ENCODE peak calls at places on chromosomes 11 and 22, in six cellular contexts. One of them, this sample, is unnamed.

GRCh38 chr22:29312218-29313125 is 3.0 kb downstream of the RASL10A start:
- DNase-seq in breast epithelium: no peak
- DNase-seq in right lobe of liver: no peak
- DNase-seq in right atrium auricular region: no peak
- DNase-seq in HCT116: no peak
- DNase-seq in effector memory CD4-positive, alpha-beta T cell: no peak
- DNase-seq in this sample: no peak

GRCh38 chr11:46367244-46367915 is 14.1 kb upstream of the MDK start:
- DNase-seq in breast epithelium: no peak
- DNase-seq in right lobe of liver: peak; percentile 69
- DNase-seq in right atrium auricular region: no peak
- DNase-seq in HCT116: no peak
- DNase-seq in effector memory CD4-positive, alpha-beta T cell: peak; percentile 61
- DNase-seq in this sample: no peak

GRCh38 chr11:64291746-64292457 is 800 bp downstream of the KCNK4 start:
- DNase-seq in breast epithelium: no peak
- DNase-seq in right lobe of liver: no peak
- DNase-seq in right atrium auricular region: no peak
- DNase-seq in HCT116: no peak
- DNase-seq in effector memory CD4-positive, alpha-beta T cell: no peak
- DNase-seq in this sample: no peak

GRCh38 chr11:44615041-44615513 is 49.6 kb downstream of the CD82 start:
- DNase-seq in breast epithelium: no peak
- DNase-seq in right lobe of liver: peak; percentile 68
- DNase-seq in right atrium auricular region: no peak
- DNase-seq in HCT116: no peak
- DNase-seq in effector memory CD4-positive, alpha-beta T cell: no peak
- DNase-seq in this sample: no peak

GRCh38 chr22:31001124-31001770 is 32.2 kb downstream of the TUG1 start:
- DNase-seq in breast epithelium: no peak
- DNase-seq in right lobe of liver: peak; percentile 85
- DNase-seq in right atrium auricular region: no peak
- DNase-seq in HCT116: no peak
- DNase-seq in effector memory CD4-positive, alpha-beta T cell: no peak
- DNase-seq in this sample: no peak

GRCh38 chr22:29156507-29156906 is 49.2 kb upstream of the EMID1 start:
- DNase-seq in breast epithelium: no peak
- DNase-seq in right lobe of liver: no peak
- DNase-seq in right atrium auricular region: no peak
- DNase-seq in HCT116: no peak
- DNase-seq in effector memory CD4-positive, alpha-beta T cell: no peak
- DNase-seq in this sample: no peak

GRCh38 chr11:12706531-12707499 is 32.6 kb downstream of the TEAD1 start:
- DNase-seq in breast epithelium: no peak
- DNase-seq in right lobe of liver: peak; percentile 74
- DNase-seq in right atrium auricular region: no peak
- DNase-seq in HCT116: no peak
- DNase-seq in effector memory CD4-positive, alpha-beta T cell: no peak
- DNase-seq in this sample: no peak

GRCh38 chr11:102940714-102941588 is 14.6 kb downstream of the MMP13 start:
- DNase-seq in breast epithelium: no peak
- DNase-seq in right lobe of liver: peak; percentile 49
- DNase-seq in right atrium auricular region: no peak
- DNase-seq in HCT116: peak; percentile 70
- DNase-seq in effector memory CD4-positive, alpha-beta T cell: no peak
- DNase-seq in this sample: no peak

GRCh38 chr11:31772412-31772811 is 38.7 kb downstream of the PAX6 start:
- DNase-seq in breast epithelium: no peak
- DNase-seq in right lobe of liver: no peak
- DNase-seq in right atrium auricular region: no peak
- DNase-seq in HCT116: no peak
- DNase-seq in effector memory CD4-positive, alpha-beta T cell: no peak
- DNase-seq in this sample: no peak

GRCh38 chr11:78594814-78595213 is 20.1 kb upstream of the NARS2 start:
- DNase-seq in breast epithelium: no peak
- DNase-seq in right lobe of liver: no peak
- DNase-seq in right atrium auricular region: no peak
- DNase-seq in HCT116: no peak
- DNase-seq in effector memory CD4-positive, alpha-beta T cell: no peak
- DNase-seq in this sample: peak; percentile 57

GRCh38 chr22:26446808-26447515 is 17.9 kb downstream of the ASPHD2 start:
- DNase-seq in breast epithelium: no peak
- DNase-seq in right lobe of liver: no peak
- DNase-seq in right atrium auricular region: no peak
- DNase-seq in HCT116: no peak
- DNase-seq in effector memory CD4-positive, alpha-beta T cell: no peak
- DNase-seq in this sample: no peak

GRCh38 chr22:47337161-47337621 is 574.7 kb downstream of the TBC1D22A start:
- DNase-seq in breast epithelium: peak; percentile 56
- DNase-seq in right lobe of liver: no peak
- DNase-seq in right atrium auricular region: peak; percentile 42
- DNase-seq in HCT116: peak; percentile 76
- DNase-seq in effector memory CD4-positive, alpha-beta T cell: no peak
- DNase-seq in this sample: peak; percentile 80

GRCh38 chr11:73245461-73245860 is 26.7 kb upstream of the P2RY6 start:
- DNase-seq in breast epithelium: no peak
- DNase-seq in right lobe of liver: no peak
- DNase-seq in right atrium auricular region: no peak
- DNase-seq in HCT116: no peak
- DNase-seq in effector memory CD4-positive, alpha-beta T cell: no peak
- DNase-seq in this sample: no peak

GRCh38 chr11:110121204-110121603 is 28.0 kb downstream of the ZC3H12C start:
- DNase-seq in breast epithelium: no peak
- DNase-seq in right lobe of liver: no peak
- DNase-seq in right atrium auricular region: no peak
- DNase-seq in HCT116: no peak
- DNase-seq in effector memory CD4-positive, alpha-beta T cell: no peak
- DNase-seq in this sample: no peak

GRCh38 chr11:102283088-102283487 is 34.2 kb upstream of the BIRC3 start:
- DNase-seq in breast epithelium: no peak
- DNase-seq in right lobe of liver: no peak
- DNase-seq in right atrium auricular region: no peak
- DNase-seq in HCT116: no peak
- DNase-seq in effector memory CD4-positive, alpha-beta T cell: no peak
- DNase-seq in this sample: no peak

GRCh38 chr11:34055218-34056000 is 3.9 kb downstream of the CAPRIN1 start:
- DNase-seq in breast epithelium: no peak
- DNase-seq in right lobe of liver: no peak
- DNase-seq in right atrium auricular region: no peak
- DNase-seq in HCT116: no peak
- DNase-seq in effector memory CD4-positive, alpha-beta T cell: no peak
- DNase-seq in this sample: no peak

GRCh38 chr22:36659762-36660509 is 43.6 kb downstream of the CACNG2 start:
- DNase-seq in breast epithelium: peak; percentile 91
- DNase-seq in right lobe of liver: peak; percentile 78
- DNase-seq in right atrium auricular region: peak; percentile 91
- DNase-seq in HCT116: peak; percentile 91
- DNase-seq in effector memory CD4-positive, alpha-beta T cell: no peak
- DNase-seq in this sample: peak; percentile 95

GRCh38 chr22:23109079-23109347 is 32.8 kb downstream of the RSPH14 start:
- DNase-seq in breast epithelium: no peak
- DNase-seq in right lobe of liver: no peak
- DNase-seq in right atrium auricular region: no peak
- DNase-seq in HCT116: no peak
- DNase-seq in effector memory CD4-positive, alpha-beta T cell: no peak
- DNase-seq in this sample: no peak

GRCh38 chr11:18698341-18699268 is at the start of gene TMEM86A:
- DNase-seq in breast epithelium: peak; percentile 94
- DNase-seq in right lobe of liver: peak; percentile 97
- DNase-seq in right atrium auricular region: peak; percentile 98
- DNase-seq in HCT116: peak; percentile 59
- DNase-seq in effector memory CD4-positive, alpha-beta T cell: peak; percentile 92
- DNase-seq in this sample: peak; percentile 98

GRCh38 chr11:119594639-119595249 is 134.3 kb downstream of the NECTIN1 start:
- DNase-seq in breast epithelium: no peak
- DNase-seq in right lobe of liver: no peak
- DNase-seq in right atrium auricular region: no peak
- DNase-seq in HCT116: no peak
- DNase-seq in effector memory CD4-positive, alpha-beta T cell: no peak
- DNase-seq in this sample: no peak

GRCh38 chr11:30568933-30569332 is 17.2 kb downstream of the MPPED2 start:
- DNase-seq in breast epithelium: no peak
- DNase-seq in right lobe of liver: no peak
- DNase-seq in right atrium auricular region: no peak
- DNase-seq in HCT116: no peak
- DNase-seq in effector memory CD4-positive, alpha-beta T cell: no peak
- DNase-seq in this sample: no peak

GRCh38 chr11:88329563-88330250 is 7.8 kb downstream of the CTSC start:
- DNase-seq in breast epithelium: no peak
- DNase-seq in right lobe of liver: no peak
- DNase-seq in right atrium auricular region: no peak
- DNase-seq in HCT116: no peak
- DNase-seq in effector memory CD4-positive, alpha-beta T cell: no peak
- DNase-seq in this sample: no peak

GRCh38 chr11:22624742-22625447 is 728 bp downstream of the FANCF start:
- DNase-seq in breast epithelium: peak; percentile 48
- DNase-seq in right lobe of liver: peak; percentile 73
- DNase-seq in right atrium auricular region: peak; percentile 60
- DNase-seq in HCT116: peak; percentile 12
- DNase-seq in effector memory CD4-positive, alpha-beta T cell: peak; percentile 50
- DNase-seq in this sample: no peak

DNA sequence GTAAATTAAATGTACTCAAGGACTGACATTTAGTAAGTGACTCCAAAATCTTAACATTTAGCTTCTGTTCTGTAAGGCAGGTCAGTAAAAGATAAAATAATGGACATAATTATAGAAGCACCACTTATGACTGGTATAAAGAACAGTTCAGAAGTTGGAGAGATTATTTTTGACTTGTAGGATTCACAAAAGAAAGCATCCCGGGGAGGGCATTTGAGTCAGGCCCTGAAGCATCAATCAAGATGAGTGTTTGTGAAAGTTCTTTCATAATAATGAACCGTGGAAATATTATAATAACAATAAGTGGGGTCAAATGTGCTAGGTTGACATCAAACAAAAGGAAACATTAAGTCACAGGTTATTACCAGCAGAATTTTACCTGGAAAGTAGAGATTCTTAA is 201.9 kb downstream of the DDX10 start:
- DNase-seq in breast epithelium: no peak
- DNase-seq in right lobe of liver: no peak
- DNase-seq in right atrium auricular region: no peak
- DNase-seq in HCT116: no peak
- DNase-seq in effector memory CD4-positive, alpha-beta T cell: no peak
- DNase-seq in this sample: no peak
- H3K27me3 ChIP-seq in breast epithelium: no peaks in the 10 kb centered on the region
- H3K27me3 ChIP-seq in right lobe of liver: no peaks in the 10 kb centered on the region
- H3K27me3 ChIP-seq in right atrium auricular region: no peaks in the 10 kb centered on the region
- H3K27me3 ChIP-seq in HCT116: no peaks in the 10 kb centered on the region
- H3K27me3 ChIP-seq in effector memory CD4-positive, alpha-beta T cell: no peaks in the 10 kb centered on the region
- H3K27me3 ChIP-seq in this sample: no peaks in the 10 kb centered on the region

GRCh38 chr22:24954114-24954463 is 1.6 kb downstream of the KIAA1671 start:
- DNase-seq in breast epithelium: no peak
- DNase-seq in right lobe of liver: no peak
- DNase-seq in right atrium auricular region: no peak
- DNase-seq in HCT116: no peak
- DNase-seq in effector memory CD4-positive, alpha-beta T cell: no peak
- DNase-seq in this sample: no peak
- H3K27ac ChIP-seq in breast epithelium: peak overlapping the region; percentile 89
- H3K27ac ChIP-seq in right lobe of liver: peak overlapping the region; percentile 84
- H3K27ac ChIP-seq in right atrium auricular region: peak overlapping the region; percentile 80
- H3K27ac ChIP-seq in HCT116: peak overlapping the region; percentile 98
- H3K27ac ChIP-seq in effector memory CD4-positive, alpha-beta T cell: no peak overlapping the region
- H3K27ac ChIP-seq in this sample: peak overlapping the region; percentile 81

GRCh38 chr11:20249313-20249873 is 89.1 kb upstream of the DBX1 start:
- DNase-seq in breast epithelium: no peak
- DNase-seq in right lobe of liver: no peak
- DNase-seq in right atrium auricular region: no peak
- DNase-seq in HCT116: no peak
- DNase-seq in effector memory CD4-positive, alpha-beta T cell: no peak
- DNase-seq in this sample: no peak

GRCh38 chr11:20248345-20248744 is 88.1 kb upstream of the DBX1 start:
- DNase-seq in breast epithelium: no peak
- DNase-seq in right lobe of liver: no peak
- DNase-seq in right atrium auricular region: no peak
- DNase-seq in HCT116: no peak
- DNase-seq in effector memory CD4-positive, alpha-beta T cell: no peak
- DNase-seq in this sample: no peak

GRCh38 chr11:20250644-20251247 is 90.5 kb upstream of the DBX1 start:
- DNase-seq in breast epithelium: no peak
- DNase-seq in right lobe of liver: no peak
- DNase-seq in right atrium auricular region: no peak
- DNase-seq in HCT116: no peak
- DNase-seq in effector memory CD4-positive, alpha-beta T cell: no peak
- DNase-seq in this sample: no peak

GRCh38 chr11:20253796-20254195 is 93.5 kb upstream of the DBX1 start:
- DNase-seq in breast epithelium: no peak
- DNase-seq in right lobe of liver: no peak
- DNase-seq in right atrium auricular region: no peak
- DNase-seq in HCT116: no peak
- DNase-seq in effector memory CD4-positive, alpha-beta T cell: no peak
- DNase-seq in this sample: no peak

GRCh38 chr11:20251496-20251895 is 91.2 kb upstream of the DBX1 start:
- DNase-seq in breast epithelium: no peak
- DNase-seq in right lobe of liver: no peak
- DNase-seq in right atrium auricular region: no peak
- DNase-seq in HCT116: no peak
- DNase-seq in effector memory CD4-positive, alpha-beta T cell: no peak
- DNase-seq in this sample: no peak
- H3K27me3 ChIP-seq in breast epithelium: no peaks in the 10 kb centered on the region
- H3K27me3 ChIP-seq in right lobe of liver: no peaks in the 10 kb centered on the region
- H3K27me3 ChIP-seq in right atrium auricular region: no peaks in the 10 kb centered on the region
- H3K27me3 ChIP-seq in HCT116: peaks cover 78% of the 10 kb centered on the region
- H3K27me3 ChIP-seq in effector memory CD4-positive, alpha-beta T cell: no peaks in the 10 kb centered on the region
- H3K27me3 ChIP-seq in this sample: no peaks in the 10 kb centered on the region

DNA sequence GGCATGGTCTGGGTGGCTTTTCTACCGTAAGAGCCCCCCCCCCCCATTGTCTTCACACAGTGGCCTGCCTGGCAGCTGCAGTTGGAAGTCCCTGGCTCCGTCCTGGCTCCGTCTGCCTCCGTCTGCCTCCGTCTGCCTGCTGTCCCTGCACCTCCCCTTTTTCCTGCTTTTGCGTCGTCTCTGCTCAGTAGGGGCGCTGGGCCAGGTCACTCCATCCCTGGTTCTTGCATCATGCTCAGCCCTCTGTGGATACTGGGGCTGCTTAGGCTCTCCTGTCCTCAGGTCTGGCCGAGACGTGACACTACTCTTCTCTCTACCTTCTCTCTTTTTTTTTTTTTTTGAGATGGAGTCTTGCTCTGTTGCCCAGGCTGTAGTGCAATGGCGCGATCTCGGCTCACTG is 27.8 kb downstream of the AP2A2 start:
- DNase-seq in breast epithelium: no peak
- DNase-seq in right lobe of liver: peak; percentile 83
- DNase-seq in right atrium auricular region: no peak
- DNase-seq in HCT116: no peak
- DNase-seq in effector memory CD4-positive, alpha-beta T cell: no peak
- DNase-seq in this sample: no peak
- H3K27ac ChIP-seq in breast epithelium: no peak overlapping the region
- H3K27ac ChIP-seq in right lobe of liver: no peak overlapping the region
- H3K27ac ChIP-seq in right atrium auricular region: no peak overlapping the region
- H3K27ac ChIP-seq in HCT116: no peak overlapping the region
- H3K27ac ChIP-seq in effector memory CD4-positive, alpha-beta T cell: no peak overlapping the region
- H3K27ac ChIP-seq in this sample: no peak overlapping the region

DNA sequence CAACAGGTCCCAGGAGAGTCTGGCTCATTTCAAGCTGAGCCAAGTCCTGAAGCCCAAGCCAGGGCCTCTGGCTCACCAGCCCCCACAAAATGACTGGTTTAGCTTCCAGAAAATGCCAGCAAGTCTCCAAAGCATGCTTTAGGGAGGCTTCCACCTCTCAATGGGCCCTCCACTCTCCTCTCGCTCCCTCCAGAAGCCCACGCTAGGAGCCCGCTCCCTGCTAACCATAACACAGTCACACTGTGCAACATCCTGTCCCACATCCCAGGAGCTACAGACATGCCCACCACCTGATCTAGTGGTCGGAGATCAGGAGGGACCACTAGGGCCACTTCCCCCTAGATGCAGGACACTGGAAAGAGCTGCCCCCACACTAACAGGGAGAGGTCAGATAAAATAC is 6.9 kb downstream of the SULT4A1 start:
- DNase-seq in breast epithelium: no peak
- DNase-seq in right lobe of liver: no peak
- DNase-seq in right atrium auricular region: no peak
- DNase-seq in HCT116: no peak
- DNase-seq in effector memory CD4-positive, alpha-beta T cell: no peak
- DNase-seq in this sample: no peak
- H3K27me3 ChIP-seq in breast epithelium: peaks cover 3% of the 10 kb centered on the region
- H3K27me3 ChIP-seq in right lobe of liver: no peaks in the 10 kb centered on the region
- H3K27me3 ChIP-seq in right atrium auricular region: no peaks in the 10 kb centered on the region
- H3K27me3 ChIP-seq in HCT116: peaks cover 7% of the 10 kb centered on the region
- H3K27me3 ChIP-seq in effector memory CD4-positive, alpha-beta T cell: peaks cover 7% of the 10 kb centered on the region
- H3K27me3 ChIP-seq in this sample: no peaks in the 10 kb centered on the region

This sample was measured in esophagus muscularis mucosa.